ENCODE peak calls at places on chromosomes 5 and 9, in five cellular contexts. S is upper lobe of right lung, I is IMR-90, U is GM13977, C is heart right ventricle. R is an unnamed sample.

GRCh38 chr9:109968702-109969450 is 188.9 kb downstream of the PALM2AKAP2 start:
- DNase-seq in C (peak), S (no peak), I (peak), U (no peak), R (peak)

GRCh38 chr9:95556521-95556920 is 39.8 kb upstream of the PTCH1 start:
- DNase-seq in S (no peak), C (no peak), I (no peak), U (no peak), R (no peak)

GRCh38 chr5:67182406-67182805 is 14.2 kb downstream of the CD180 start:
- DNase-seq in S (peak), U (no peak), I (peak), C (peak), R (peak)

GRCh38 chr9:112174965-112175795 is at the start of gene SUSD1:
- DNase-seq in C (peak), U (peak), I (no peak), S (peak), R (no peak)

GRCh38 chr5:181204561-181205401 is at the start of gene TRIM7:
- DNase-seq in C (peak), S (peak), U (peak), I (peak), R (peak)

GRCh38 chr5:176784218-176785165 is 25.9 kb upstream of the UNC5A start:
- DNase-seq in C (no peak), U (no peak), S (peak), I (peak), R (peak)

GRCh38 chr5:132076983-132077382 is 3.4 kb downstream of the CSF2 start:
- DNase-seq in S (no peak), C (no peak), I (no peak), U (no peak), R (no peak)

GRCh38 chr5:123209163-123210013 is 120.3 kb downstream of the PRDM6 start:
- DNase-seq in I (peak), S (no peak), C (no peak), U (no peak), R (peak)

GRCh38 chr5:107361945-107362344 is 308.8 kb downstream of the EFNA5 start:
- DNase-seq in C (no peak), S (no peak), I (peak), U (no peak), R (peak)

GRCh38 chr9:105693435-105694275 is 686 bp upstream of the TMEM38B start:
- DNase-seq in U (peak), I (peak), S (no peak), C (no peak), R (no peak)

GRCh38 chr5:135176991-135177390 is 143.0 kb upstream of the PITX1 start:
- DNase-seq in C (no peak), S (no peak), I (no peak), U (no peak), R (no peak)

GRCh38 chr5:135177591-135177990 is 143.6 kb upstream of the PITX1 start:
- DNase-seq in C (no peak), U (no peak), I (no peak), S (no peak), R (no peak)

GRCh38 chr5:135173662-135174290 is 139.7 kb upstream of the PITX1 start:
- DNase-seq in U (no peak), C (no peak), S (no peak), I (no peak), R (no peak)

GRCh38 chr5:135172718-135173117 is 138.7 kb upstream of the PITX1 start:
- DNase-seq in C (no peak), S (no peak), I (no peak), U (no peak), R (no peak)

DNA sequence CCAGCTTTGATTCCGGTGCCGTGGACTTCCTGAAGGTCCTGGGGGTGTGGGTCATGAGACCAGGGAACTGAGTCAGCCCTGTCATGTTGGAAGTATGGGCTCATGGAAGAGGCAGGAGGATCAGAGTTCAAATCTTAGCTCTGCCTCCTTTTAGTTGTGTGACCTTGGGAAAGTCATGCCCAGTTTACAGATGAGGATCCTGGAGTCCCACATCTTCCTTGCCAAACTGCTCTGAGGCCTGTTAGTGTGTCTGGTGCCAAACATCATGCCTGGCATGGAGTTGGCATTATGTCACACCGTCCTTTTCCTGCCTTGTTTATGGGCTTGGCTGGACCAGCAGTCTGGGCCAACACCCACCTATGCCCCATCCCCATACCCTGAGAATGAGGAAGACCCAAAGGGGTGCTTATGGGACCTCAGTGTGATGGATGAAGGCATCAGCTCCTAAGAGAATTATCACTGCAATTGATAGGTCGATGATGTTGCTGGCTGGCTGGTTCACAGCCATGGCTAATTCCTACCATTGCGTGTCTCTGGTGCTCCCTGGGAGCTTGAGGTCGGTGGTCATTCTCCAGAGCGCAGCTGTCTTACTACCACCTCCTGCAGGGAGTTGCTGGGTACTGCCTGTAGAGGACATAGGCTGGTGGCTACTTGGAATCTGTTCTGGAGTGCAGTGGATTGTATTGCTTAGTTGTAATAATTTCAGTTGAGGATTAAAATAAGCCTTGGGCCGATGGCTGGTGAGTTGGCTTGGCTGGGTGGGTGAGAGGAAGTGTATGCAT is 140.5 kb upstream of the PITX1 start:
- DNase-seq in U (no peak), S (no peak), I (peak), C (no peak), R (no peak)
- TF ChIP-seq CTCF in U (peak), S (no peak), I (peak), C (no peak), R (no peak)

GRCh38 chr5:57845025-57845424 is 362.4 kb upstream of the ACTBL2 start:
- DNase-seq in S (no peak), U (no peak), I (peak), C (no peak), R (no peak)

GRCh38 chr5:57844410-57844809 is 361.8 kb upstream of the ACTBL2 start:
- DNase-seq in S (no peak), C (peak), U (no peak), I (no peak), R (no peak)

GRCh38 chr5:57855831-57856230 is 373.2 kb upstream of the ACTBL2 start:
- DNase-seq in U (no peak), C (no peak), S (no peak), I (no peak), R (no peak)

GRCh38 chr5:57853929-57854697 is 371.5 kb upstream of the ACTBL2 start:
- DNase-seq in S (no peak), U (no peak), I (no peak), C (no peak), R (no peak)

DNA sequence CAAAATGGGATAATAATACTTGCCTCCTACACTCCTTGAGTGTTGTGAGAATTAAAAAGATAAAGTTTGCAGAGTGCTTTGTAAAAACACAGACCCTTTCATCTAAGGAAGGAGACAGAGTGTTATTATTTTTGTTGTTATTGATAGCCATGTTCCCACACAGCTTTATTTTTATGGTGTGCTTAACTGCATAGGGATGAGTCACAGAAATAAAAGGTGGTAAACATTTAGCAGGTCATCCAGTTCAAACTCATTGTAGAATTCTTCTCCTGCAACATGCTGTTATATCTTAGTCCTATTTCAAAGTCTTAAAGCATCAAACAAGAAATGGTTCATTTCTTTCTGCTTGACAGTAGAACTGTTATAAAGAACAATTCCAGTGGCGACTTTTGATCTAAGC is 367.5 kb upstream of the ACTBL2 start:
- DNase-seq in S (no peak), C (no peak), U (no peak), I (no peak), R (no peak)
- TF ChIP-seq CTCF in S (no peak), C (no peak), U (no peak), I (no peak), R (no peak)

DNA sequence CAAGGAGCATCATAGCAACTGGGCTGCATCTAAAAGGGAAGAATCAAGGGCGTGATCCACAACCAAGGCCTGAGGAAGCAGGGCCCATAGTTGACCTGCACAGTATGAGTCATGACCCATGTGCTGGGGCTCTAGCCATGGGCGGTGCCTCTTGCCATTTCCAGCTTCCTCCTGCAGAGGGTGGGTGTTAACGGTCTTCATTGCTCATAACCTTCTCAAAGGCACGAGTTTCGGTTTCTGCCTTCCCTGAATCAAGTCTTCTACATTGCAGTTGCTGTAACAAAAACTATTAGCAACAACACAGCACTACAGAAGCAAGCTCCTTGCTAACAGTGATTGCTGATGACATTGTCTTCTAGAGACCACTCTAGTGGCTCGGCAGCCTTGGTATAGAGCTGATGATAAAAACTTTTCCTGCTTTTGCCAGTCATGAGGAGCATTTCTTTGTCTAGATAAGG is 66.9 kb downstream of the CTSL start:
- DNase-seq in C (peak), I (peak), S (peak), U (peak), R (peak)
- TF ChIP-seq CTCF in C (peak), I (no peak), S (peak), U (no peak), R (peak)

GRCh38 chr9:31840702-31841101 is 543.7 kb upstream of the ACO1 start:
- DNase-seq in I (no peak), C (no peak), U (no peak), S (no peak), R (no peak)

GRCh38 chr9:31837211-31837610 is 547.2 kb upstream of the ACO1 start:
- DNase-seq in S (no peak), C (no peak), U (no peak), I (no peak), R (no peak)

GRCh38 chr9:31839273-31839672 is 545.2 kb upstream of the ACO1 start:
- DNase-seq in S (no peak), U (no peak), I (no peak), C (no peak), R (no peak)
- TF ChIP-seq CTCF in S (no peak), U (peak), I (no peak), C (no peak), R (no peak)

GRCh38 chr5:168020522-168021294 is 270.7 kb upstream of the WWC1 start:
- DNase-seq in I (peak), C (peak), U (no peak), S (no peak), R (no peak)
- TF ChIP-seq CTCF in I (peak), C (no peak), U (no peak), S (no peak), R (peak)

DNA sequence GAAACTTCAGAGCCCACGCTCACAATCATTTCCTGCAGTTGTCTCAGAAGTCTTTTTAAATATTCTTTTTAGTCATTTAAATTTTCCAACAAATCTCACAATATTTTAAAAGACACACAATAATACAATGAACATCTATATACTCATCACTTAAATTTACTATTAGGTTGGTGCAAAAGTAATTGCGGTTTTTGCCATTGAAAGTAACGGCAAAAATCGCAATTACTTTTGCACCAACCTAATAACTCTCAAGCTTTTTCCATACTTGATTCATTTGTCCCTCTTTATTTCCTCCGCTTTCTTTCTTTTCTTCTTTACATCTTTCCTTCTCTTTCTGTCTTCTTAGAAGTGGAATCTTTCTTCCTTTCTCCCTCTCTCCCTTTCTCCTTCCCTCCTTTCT is 19.2 kb upstream of the TMEM215 start:
- DNase-seq in C (no peak), I (no peak), S (no peak), U (no peak), R (no peak)
- TF ChIP-seq CTCF in C (no peak), I (no peak), S (no peak), U (no peak), R (no peak)

GRCh38 chr9:80664327-80665210 is 1024.8 kb downstream of the TLE1 start:
- DNase-seq in I (peak), U (peak), C (no peak), S (no peak), R (no peak)
- TF ChIP-seq CTCF in I (no peak), U (no peak), C (no peak), S (no peak), R (no peak)